ENCODE peak calls at places on chromosomes 3 and 15, in four cellular contexts. V is K562, Q is HCT116, U is HepG2. D is an unnamed sample.

GRCh38 chr3:62289922-62290321 is 83.4 kb downstream of the FEZF2 start:
- DNase-seq in V (no peak), Q (no peak), U (no peak), D (no peak)

GRCh38 chr3:61914277-61914676 is 352.9 kb downstream of the PTPRG start:
- DNase-seq in U (no peak), V (no peak), Q (no peak), D (no peak)

GRCh38 chr3:186802701-186803100 is 3.6 kb downstream of the RFC4 start:
- DNase-seq in V (no peak), U (no peak), Q (no peak), D (no peak)

GRCh38 chr3:182420741-182421140 is 372.6 kb upstream of the ATP11B start:
- DNase-seq in Q (no peak), V (no peak), U (no peak), D (no peak)

GRCh38 chr3:81651139-81651538 is 110.3 kb downstream of the GBE1 start:
- DNase-seq in U (no peak), V (no peak), Q (no peak), D (no peak)

GRCh38 chr15:67935244-67935643 is 95.4 kb upstream of the RNU6-1 start:
- DNase-seq in V (no peak), Q (no peak), U (no peak), D (no peak)

GRCh38 chr3:36497234-36497633 is 116.9 kb downstream of the STAC start:
- DNase-seq in U (no peak), Q (no peak), V (no peak), D (no peak)

GRCh38 chr15:71469393-71469792 is 341.0 kb upstream of the NR2E3 start:
- DNase-seq in U (no peak), V (no peak), Q (no peak), D (no peak)

GRCh38 chr3:48674505-48674904 is 11.2 kb downstream of the NCKIPSD start:
- DNase-seq in Q (no peak), U (no peak), V (no peak), D (no peak)

GRCh38 chr3:181623924-181624694 is 87.6 kb upstream of the SOX2 start:
- DNase-seq in U (no peak), V (no peak), Q (peak; percentile 2), D (peak; percentile 14)

GRCh38 chr3:18987862-18988447 is 160.4 kb upstream of the KCNH8 start:
- DNase-seq in U (no peak), V (no peak), Q (no peak), D (no peak)

GRCh38 chr15:31266712-31267111 is 59.9 kb upstream of the KLF13 start:
- DNase-seq in U (no peak), V (no peak), Q (no peak), D (no peak)

GRCh38 chr3:130473416-130473815 is 43.6 kb upstream of the COL6A6 start:
- DNase-seq in Q (no peak), V (no peak), U (no peak), D (no peak)

GRCh38 chr15:73849641-73850040 is 23.7 kb upstream of the TBC1D21 start:
- DNase-seq in Q (no peak), V (no peak), U (no peak), D (no peak)

GRCh38 chr3:30810617-30811016 is 83.8 kb downstream of the GADL1 start:
- DNase-seq in Q (no peak), U (no peak), V (no peak), D (peak; percentile 1)

GRCh38 chr3:159559771-159560170 is 428.9 kb upstream of the IL12A start:
- DNase-seq in V (no peak), U (no peak), Q (no peak), D (no peak)
- TF ChIP-seq ELF1 in V (no peak), U (no peak), Q (no peak), D (no peak)

DNA sequence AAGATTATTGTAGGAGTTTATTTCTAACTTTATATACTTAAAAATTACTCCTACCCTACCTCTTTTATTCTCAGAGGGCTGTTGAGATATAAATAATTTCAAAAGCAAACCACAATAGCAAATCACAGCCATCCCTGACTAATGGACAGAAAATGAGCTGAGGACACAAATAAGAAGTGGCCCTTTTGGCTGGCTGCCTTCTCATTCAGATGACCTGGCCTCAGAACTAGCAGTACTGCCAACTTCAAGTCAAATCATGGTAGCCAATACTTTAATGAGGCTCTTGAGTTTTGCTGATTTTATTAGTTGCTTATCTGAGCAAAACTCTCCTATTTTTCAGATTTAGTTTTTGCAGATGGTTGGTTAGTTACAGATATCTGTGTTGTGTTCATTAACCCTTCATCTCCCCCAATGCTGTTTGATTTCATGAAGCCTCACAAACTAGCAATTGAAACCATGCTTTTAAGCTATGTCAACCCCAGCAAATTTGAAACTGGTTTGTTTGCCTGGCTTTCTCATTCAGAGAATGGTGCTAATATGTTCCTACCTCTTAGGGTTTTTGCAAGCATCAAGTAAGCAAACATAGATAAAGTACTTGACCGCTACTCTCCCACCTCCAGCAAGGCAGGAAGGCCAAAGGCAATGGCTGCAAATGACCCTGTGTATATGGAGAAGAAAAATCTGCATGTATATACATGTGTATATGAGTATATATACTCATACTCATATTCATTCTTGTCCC is 73.4 kb upstream of the HACD2 start:
- DNase-seq in U (no peak), Q (no peak), V (no peak), D (no peak)
- H3K9ac ChIP-seq in U (no peak overlapping the region), Q (no peak overlapping the region), V (no peak overlapping the region), D (no peak overlapping the region)

GRCh38 chr3:120177151-120177550 is 82.9 kb upstream of the GSK3B start:
- DNase-seq in V (no peak), Q (no peak), U (peak; percentile 49), D (peak; percentile 22)
- TF ChIP-seq CTCF in V (no peak), Q (no peak), U (no peak), D (peak; percentile 18)

GRCh38 chr3:66744986-66745385 is 244.2 kb upstream of the LRIG1 start:
- DNase-seq in U (no peak), V (no peak), Q (no peak), D (no peak)

GRCh38 chr3:66744521-66744920 is 243.7 kb upstream of the LRIG1 start:
- DNase-seq in Q (no peak), U (no peak), V (no peak), D (no peak)

GRCh38 chr3:66747688-66748087 is 246.9 kb upstream of the LRIG1 start:
- DNase-seq in Q (no peak), U (no peak), V (no peak), D (no peak)

GRCh38 chr3:66748175-66748876 is 247.5 kb upstream of the LRIG1 start:
- DNase-seq in V (no peak), U (no peak), Q (no peak), D (no peak)

DNA sequence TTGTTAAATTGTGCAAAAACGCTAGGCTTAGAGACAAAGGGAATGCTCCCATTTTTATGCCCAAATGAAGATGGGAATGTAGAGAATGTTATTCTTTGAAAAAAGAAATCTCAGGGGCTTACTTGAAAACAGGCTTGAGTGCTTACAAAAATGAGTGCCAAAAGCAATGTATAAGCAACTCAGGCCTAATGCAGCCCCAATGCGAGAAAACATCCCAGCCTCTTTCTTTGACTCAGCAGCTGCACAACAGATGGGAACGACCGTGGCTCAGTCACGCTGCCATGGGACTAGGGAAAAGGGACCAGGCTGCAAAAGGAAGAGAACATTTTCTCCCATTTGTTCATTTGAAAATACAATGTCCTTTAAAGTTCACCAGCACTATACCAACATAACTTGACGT is 246.4 kb upstream of the LRIG1 start:
- DNase-seq in Q (no peak), U (no peak), V (no peak), D (no peak)
- TF ChIP-seq ELF1 in Q (no peak), U (no peak), V (no peak), D (no peak)

DNA sequence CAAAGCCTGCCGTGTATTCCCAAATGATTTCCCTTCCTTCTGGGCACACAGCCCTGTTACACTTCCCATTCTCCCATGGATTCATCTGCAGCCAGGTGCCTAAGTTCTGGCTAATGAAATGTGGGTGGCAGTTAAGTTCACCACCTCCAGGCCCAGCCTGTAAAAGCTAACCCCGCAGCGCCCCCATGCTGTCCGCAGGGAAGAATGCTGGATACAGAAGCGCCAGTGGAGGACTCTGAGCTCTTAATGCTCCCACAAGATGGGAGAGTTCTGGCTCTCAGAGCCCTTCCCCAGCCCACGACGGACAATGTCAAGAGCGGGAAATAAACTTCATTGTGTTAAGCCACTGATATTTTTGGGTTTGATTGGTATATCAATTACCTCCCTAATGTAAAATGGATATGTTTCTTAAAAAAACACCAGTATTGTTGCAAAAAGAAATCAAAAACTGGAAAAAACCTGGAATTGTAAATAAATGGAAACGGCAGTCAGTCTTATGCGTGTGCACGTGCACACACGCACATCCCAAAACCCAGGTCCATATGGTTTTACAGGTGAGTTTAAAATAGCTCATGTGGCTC is 37.7 kb upstream of the FGD5 start:
- DNase-seq in V (peak; percentile 43), U (peak; percentile 61), Q (peak; percentile 74), D (no peak)
- H3K9ac ChIP-seq in V (no peak overlapping the region), U (no peak overlapping the region), Q (no peak overlapping the region), D (no peak overlapping the region)

GRCh38 chr3:115633467-115633866 is 10.2 kb downstream of the GAP43 start:
- DNase-seq in U (no peak), Q (no peak), V (no peak), D (no peak)
- TF ChIP-seq CTCF in U (no peak), Q (no peak), V (no peak), D (no peak)

DNA sequence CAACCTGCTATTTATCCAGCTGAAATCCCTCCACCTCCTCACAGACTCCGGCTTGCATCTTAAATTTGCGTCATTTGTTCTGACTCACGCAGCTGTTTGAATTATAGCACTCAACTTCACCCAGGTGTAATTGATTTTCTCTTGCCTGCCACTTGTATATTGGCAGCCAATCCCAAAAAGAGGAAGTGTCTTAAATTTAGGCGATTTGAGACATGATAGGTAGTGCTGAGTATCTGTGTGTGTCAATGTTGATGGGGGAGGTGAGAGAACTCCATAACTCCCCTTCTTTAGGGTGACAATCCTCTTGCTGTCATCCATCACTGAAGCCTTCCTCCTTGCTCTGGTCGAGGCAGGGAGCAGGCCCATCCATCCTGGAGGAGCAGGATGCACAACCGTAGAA is 77.2 kb upstream of the TPRG1 start:
- DNase-seq in U (no peak), V (no peak), Q (no peak), D (no peak)
- TF ChIP-seq ELF1 in U (no peak), V (no peak), Q (no peak), D (no peak)

GRCh38 chr3:108011616-108012015 is 79.2 kb downstream of the CD47 start:
- DNase-seq in Q (no peak), V (no peak), U (no peak), D (no peak)

GRCh38 chr3:108008106-108008505 is 82.7 kb downstream of the CD47 start:
- DNase-seq in U (no peak), V (no peak), Q (no peak), D (no peak)

GRCh38 chr3:108006077-108006675 is 84.7 kb downstream of the CD47 start:
- DNase-seq in V (no peak), Q (no peak), U (peak; percentile 11), D (peak; percentile 21)

GRCh38 chr3:108006901-108007331 is 83.9 kb downstream of the CD47 start:
- DNase-seq in U (no peak), V (no peak), Q (no peak), D (no peak)

GRCh38 chr3:108008931-108009635 is 81.7 kb downstream of the CD47 start:
- DNase-seq in V (no peak), U (no peak), Q (no peak), D (no peak)
- H3K9ac ChIP-seq in V (no peak overlapping the region), U (no peak overlapping the region), Q (no peak overlapping the region), D (no peak overlapping the region)

GRCh38 chr3:121883507-121883906 is 10.7 kb upstream of the SLC15A2 start:
- DNase-seq in U (peak; percentile 35), V (peak; percentile 24), Q (peak; percentile 18), D (peak; percentile 11)
- TF ChIP-seq CTCF in U (peak; percentile 41), V (peak; percentile 47), Q (peak; percentile 38), D (peak; percentile 52)

GRCh38 chr3:160168290-160168689 is 56.9 kb upstream of the C3orf80 start:
- DNase-seq in U (no peak), V (no peak), Q (no peak), D (no peak)
- TF ChIP-seq ELF1 in U (no peak), V (no peak), Q (no peak), D (no peak)